ENCODE peak calls at places on chromosome 2, in four cellular contexts. One of them, this sample, is unnamed.

GRCh38 chr2:1675633-1676032 is 68.7 kb downstream of the PXDN start:
- DNase-seq in SK-N-SH: no peak
- DNase-seq in CD8-positive, alpha-beta T cell: no peak
- DNase-seq in kidney: no peak
- DNase-seq in this sample: no peak

GRCh38 chr2:205712983-205713531 is 30.8 kb downstream of the NRP2 start:
- DNase-seq in SK-N-SH: no peak
- DNase-seq in CD8-positive, alpha-beta T cell: no peak
- DNase-seq in kidney: no peak
- DNase-seq in this sample: no peak

GRCh38 chr2:133489641-133490411 is 78.4 kb downstream of the NCKAP5 start:
- DNase-seq in SK-N-SH: no peak
- DNase-seq in CD8-positive, alpha-beta T cell: no peak
- DNase-seq in kidney: no peak
- DNase-seq in this sample: no peak

GRCh38 chr2:38933653-38934052 is 44.0 kb downstream of the ARHGEF33 start:
- DNase-seq in SK-N-SH: peak; percentile 51
- DNase-seq in CD8-positive, alpha-beta T cell: no peak
- DNase-seq in kidney: no peak
- DNase-seq in this sample: no peak

GRCh38 chr2:147374410-147374811 is 470.4 kb upstream of the ACVR2A start:
- DNase-seq in SK-N-SH: no peak
- DNase-seq in CD8-positive, alpha-beta T cell: no peak
- DNase-seq in kidney: no peak
- DNase-seq in this sample: no peak

GRCh38 chr2:74741651-74742050 is 87.6 kb downstream of the SEMA4F start:
- DNase-seq in SK-N-SH: no peak
- DNase-seq in CD8-positive, alpha-beta T cell: no peak
- DNase-seq in kidney: no peak
- DNase-seq in this sample: no peak

GRCh38 chr2:45771251-45771650 is 119.8 kb downstream of the PRKCE start:
- DNase-seq in SK-N-SH: peak; percentile 62
- DNase-seq in CD8-positive, alpha-beta T cell: no peak
- DNase-seq in kidney: no peak
- DNase-seq in this sample: no peak

GRCh38 chr2:181685150-181685688 is 4.9 kb upstream of the NEUROD1 start:
- DNase-seq in SK-N-SH: no peak
- DNase-seq in CD8-positive, alpha-beta T cell: no peak
- DNase-seq in kidney: peak; percentile 32
- DNase-seq in this sample: no peak

GRCh38 chr2:68171684-68172083 is 14.0 kb downstream of the PNO1 start:
- DNase-seq in SK-N-SH: no peak
- DNase-seq in CD8-positive, alpha-beta T cell: no peak
- DNase-seq in kidney: no peak
- DNase-seq in this sample: no peak

GRCh38 chr2:209525336-209525735 is 101.5 kb downstream of the MAP2 start:
- DNase-seq in SK-N-SH: no peak
- DNase-seq in CD8-positive, alpha-beta T cell: no peak
- DNase-seq in kidney: no peak
- DNase-seq in this sample: no peak

GRCh38 chr2:209525834-209526281 is 102.0 kb downstream of the MAP2 start:
- DNase-seq in SK-N-SH: no peak
- DNase-seq in CD8-positive, alpha-beta T cell: no peak
- DNase-seq in kidney: no peak
- DNase-seq in this sample: peak; percentile 9

GRCh38 chr2:209523041-209523740 is 99.3 kb downstream of the MAP2 start:
- DNase-seq in SK-N-SH: no peak
- DNase-seq in CD8-positive, alpha-beta T cell: no peak
- DNase-seq in kidney: no peak
- DNase-seq in this sample: no peak

GRCh38 chr2:209523778-209524362 is 100.0 kb downstream of the MAP2 start:
- DNase-seq in SK-N-SH: no peak
- DNase-seq in CD8-positive, alpha-beta T cell: no peak
- DNase-seq in kidney: no peak
- DNase-seq in this sample: peak; percentile 24

GRCh38 chr2:209526541-209526940 is 102.7 kb downstream of the MAP2 start:
- DNase-seq in SK-N-SH: no peak
- DNase-seq in CD8-positive, alpha-beta T cell: no peak
- DNase-seq in kidney: no peak
- DNase-seq in this sample: peak; percentile 12
- H3K4me3 ChIP-seq in SK-N-SH: peak overlapping the region; percentile 11
- H3K4me3 ChIP-seq in CD8-positive, alpha-beta T cell: no peak overlapping the region
- H3K4me3 ChIP-seq in kidney: peak overlapping the region; percentile 26
- H3K4me3 ChIP-seq in this sample: no peak overlapping the region

GRCh38 chr2:130158631-130159030 is 13.7 kb upstream of the CCDC74B start:
- DNase-seq in SK-N-SH: no peak
- DNase-seq in CD8-positive, alpha-beta T cell: no peak
- DNase-seq in kidney: peak; percentile 48
- DNase-seq in this sample: no peak
- H3K36me3 ChIP-seq in SK-N-SH: no peaks in the 10 kb centered on the region
- H3K36me3 ChIP-seq in CD8-positive, alpha-beta T cell: no peaks in the 10 kb centered on the region
- H3K36me3 ChIP-seq in kidney: peaks cover 2% of the 10 kb centered on the region
- H3K36me3 ChIP-seq in this sample: peaks cover 9% of the 10 kb centered on the region

DNA sequence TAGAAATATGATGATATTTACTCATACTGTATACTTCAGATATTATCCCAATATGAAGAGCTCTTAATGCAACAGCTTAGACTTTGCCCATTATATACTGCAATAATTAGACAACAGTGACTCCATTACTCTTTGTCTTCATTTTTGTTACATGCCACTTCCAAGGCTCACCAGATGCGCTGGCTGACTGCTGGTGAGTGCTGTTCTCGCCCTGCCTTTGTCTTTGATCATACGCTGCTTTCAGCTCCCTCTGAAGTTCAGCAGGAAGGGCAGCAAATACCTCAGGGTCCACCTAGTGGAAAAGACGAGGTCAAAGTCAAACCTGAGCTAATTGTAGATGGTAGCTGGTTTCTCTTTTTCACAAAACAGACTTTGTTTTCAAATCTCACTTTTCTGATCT is 66.3 kb downstream of the EIF5B start:
- DNase-seq in SK-N-SH: no peak
- DNase-seq in CD8-positive, alpha-beta T cell: no peak
- DNase-seq in kidney: no peak
- DNase-seq in this sample: no peak
- TF ChIP-seq CTCF in SK-N-SH: peak; percentile 16
- TF ChIP-seq CTCF in CD8-positive, alpha-beta T cell: no peak
- TF ChIP-seq CTCF in kidney: peak; percentile 19
- TF ChIP-seq CTCF in this sample: no peak

DNA sequence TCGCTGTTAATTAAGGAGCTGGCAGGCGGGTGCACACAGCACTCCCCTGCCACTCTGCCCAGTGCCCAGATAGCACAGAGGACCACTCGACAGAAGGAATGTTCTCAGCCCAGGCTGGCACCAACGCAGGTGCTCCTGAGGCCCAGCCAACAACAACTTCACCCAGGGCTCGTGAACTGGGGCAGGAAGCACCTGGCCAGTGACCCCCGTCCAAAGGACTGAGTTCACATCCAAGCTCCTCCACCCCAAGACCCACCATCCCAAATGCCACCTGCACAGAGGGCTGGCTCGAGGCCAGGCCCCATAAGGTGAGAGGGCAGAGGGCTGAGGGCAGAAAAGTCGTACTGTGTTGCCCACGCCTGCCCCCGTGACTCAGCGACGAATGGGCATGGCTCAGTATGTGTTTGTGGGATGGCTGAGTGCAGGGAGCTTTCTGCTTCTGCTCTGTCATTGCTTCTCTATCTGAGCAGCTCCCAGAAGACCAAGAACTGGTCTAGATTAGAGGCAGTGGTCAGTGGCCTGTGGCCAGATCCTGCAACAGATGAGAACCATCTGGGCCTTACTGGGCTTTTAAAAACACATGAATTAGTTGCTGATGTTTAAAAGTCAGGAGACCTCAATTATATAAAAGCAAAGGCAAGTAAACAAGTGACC is 68.4 kb downstream of the POLR1A start:
- DNase-seq in SK-N-SH: no peak
- DNase-seq in CD8-positive, alpha-beta T cell: peak; percentile 63
- DNase-seq in kidney: peak; percentile 91
- DNase-seq in this sample: peak; percentile 32
- H3K4me3 ChIP-seq in SK-N-SH: no peak overlapping the region
- H3K4me3 ChIP-seq in CD8-positive, alpha-beta T cell: peak overlapping the region; percentile 2
- H3K4me3 ChIP-seq in kidney: no peak overlapping the region
- H3K4me3 ChIP-seq in this sample: no peak overlapping the region

DNA sequence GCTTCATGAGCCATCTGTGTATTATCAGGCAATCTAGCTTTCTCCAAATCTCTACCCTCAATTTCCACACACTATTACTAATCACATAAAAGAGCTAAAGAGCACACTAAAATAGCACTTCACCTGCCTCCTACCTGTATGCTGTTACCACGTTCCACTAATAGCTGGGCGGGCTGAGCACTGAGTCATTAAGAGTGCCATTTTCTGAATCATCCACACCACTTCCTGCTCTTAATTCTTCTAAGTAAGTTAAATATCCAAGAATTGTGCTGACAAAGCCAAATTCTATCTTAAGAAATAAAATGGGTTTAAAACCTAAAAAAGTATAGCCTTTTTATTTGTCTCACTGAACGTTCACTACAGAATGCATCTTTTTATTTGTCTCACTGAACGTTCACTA is 35.7 kb downstream of the NOL10 start:
- DNase-seq in SK-N-SH: no peak
- DNase-seq in CD8-positive, alpha-beta T cell: peak; percentile 45
- DNase-seq in kidney: no peak
- DNase-seq in this sample: peak; percentile 17
- H3K36me3 ChIP-seq in SK-N-SH: peaks cover 57% of the 10 kb centered on the region
- H3K36me3 ChIP-seq in CD8-positive, alpha-beta T cell: peaks cover 27% of the 10 kb centered on the region
- H3K36me3 ChIP-seq in kidney: peaks cover 14% of the 10 kb centered on the region
- H3K36me3 ChIP-seq in this sample: peaks cover 12% of the 10 kb centered on the region

GRCh38 chr2:72892506-72893173 is 5.4 kb downstream of the SPR start:
- DNase-seq in SK-N-SH: peak; percentile 77
- DNase-seq in CD8-positive, alpha-beta T cell: peak; percentile 47
- DNase-seq in kidney: peak; percentile 89
- DNase-seq in this sample: no peak

GRCh38 chr2:72895759-72896281 is 8.6 kb downstream of the SPR start:
- DNase-seq in SK-N-SH: no peak
- DNase-seq in CD8-positive, alpha-beta T cell: no peak
- DNase-seq in kidney: peak; percentile 75
- DNase-seq in this sample: no peak

GRCh38 chr2:72894466-72894865 is 7.3 kb downstream of the SPR start:
- DNase-seq in SK-N-SH: no peak
- DNase-seq in CD8-positive, alpha-beta T cell: no peak
- DNase-seq in kidney: no peak
- DNase-seq in this sample: no peak

GRCh38 chr2:72895154-72895553 is 7.9 kb downstream of the SPR start:
- DNase-seq in SK-N-SH: no peak
- DNase-seq in CD8-positive, alpha-beta T cell: no peak
- DNase-seq in kidney: no peak
- DNase-seq in this sample: no peak

DNA sequence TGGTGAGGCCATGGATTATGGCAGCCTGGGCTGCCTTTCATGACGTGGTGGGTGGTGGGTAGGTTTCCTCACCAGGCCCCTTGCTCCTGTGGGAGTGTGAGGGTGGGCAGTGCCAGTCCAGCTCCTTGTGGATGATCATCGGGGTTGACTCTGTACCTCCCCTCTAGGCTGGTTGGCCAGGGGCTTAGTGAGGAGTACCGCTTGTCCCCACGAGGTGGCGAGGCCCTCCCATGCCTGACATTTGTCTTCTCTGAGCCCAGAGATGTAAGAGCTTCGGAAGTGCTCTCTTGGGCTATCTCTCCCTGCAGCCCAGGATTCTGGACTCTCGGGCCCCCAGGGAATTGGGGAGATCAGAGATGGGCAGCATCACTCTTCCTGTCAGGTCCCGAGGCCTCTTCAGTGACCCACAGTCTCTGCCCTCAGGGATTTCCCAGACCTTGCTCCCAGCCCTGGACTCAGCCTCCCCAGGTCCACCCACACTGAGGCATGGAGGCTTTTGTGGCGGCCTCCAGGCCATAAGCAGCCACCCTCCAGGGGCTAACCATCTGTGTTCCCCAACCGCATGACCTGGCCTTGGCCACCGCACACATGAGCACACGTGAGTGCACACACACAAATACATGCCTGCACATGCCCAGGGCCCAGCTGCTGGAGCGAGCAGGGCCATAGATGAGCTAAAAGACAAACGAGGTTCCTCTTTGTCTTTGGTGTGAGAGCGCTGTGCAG is 6.5 kb downstream of the SPR start:
- DNase-seq in SK-N-SH: peak; percentile 79
- DNase-seq in CD8-positive, alpha-beta T cell: no peak
- DNase-seq in kidney: peak; percentile 71
- DNase-seq in this sample: peak; percentile 71
- TF ChIP-seq CTCF in SK-N-SH: peak; percentile 69
- TF ChIP-seq CTCF in CD8-positive, alpha-beta T cell: peak; percentile 5
- TF ChIP-seq CTCF in kidney: peak; percentile 64
- TF ChIP-seq CTCF in this sample: peak; percentile 85

DNA sequence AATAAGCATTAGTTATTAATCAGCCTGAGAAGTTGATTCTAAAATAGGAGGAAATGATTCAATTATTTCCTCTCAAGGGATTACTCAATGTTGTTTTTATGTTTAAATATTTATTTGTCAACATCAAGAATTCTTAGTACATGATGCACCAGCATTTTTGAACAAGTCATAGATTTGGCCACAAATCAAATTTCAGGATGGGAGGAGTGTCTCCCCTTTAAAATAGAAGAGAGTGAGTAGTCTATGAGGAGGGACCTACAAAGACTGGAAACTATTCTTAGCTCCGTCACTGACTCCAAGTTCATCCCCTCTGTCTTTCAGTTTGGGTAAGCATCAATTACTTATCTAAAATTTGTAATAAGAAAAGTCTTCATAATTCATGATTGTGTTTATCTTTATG is 18.6 kb upstream of the IL18R1 start:
- DNase-seq in SK-N-SH: no peak
- DNase-seq in CD8-positive, alpha-beta T cell: no peak
- DNase-seq in kidney: no peak
- DNase-seq in this sample: no peak
- H3K4me3 ChIP-seq in SK-N-SH: no peak overlapping the region
- H3K4me3 ChIP-seq in CD8-positive, alpha-beta T cell: no peak overlapping the region
- H3K4me3 ChIP-seq in kidney: no peak overlapping the region
- H3K4me3 ChIP-seq in this sample: no peak overlapping the region

GRCh38 chr2:233456934-233457333 is 102.6 kb downstream of the DGKD start:
- DNase-seq in SK-N-SH: no peak
- DNase-seq in CD8-positive, alpha-beta T cell: no peak
- DNase-seq in kidney: peak; percentile 31
- DNase-seq in this sample: no peak
- H3K36me3 ChIP-seq in SK-N-SH: no peaks in the 10 kb centered on the region
- H3K36me3 ChIP-seq in CD8-positive, alpha-beta T cell: peaks cover 75% of the 10 kb centered on the region
- H3K36me3 ChIP-seq in kidney: peaks cover 16% of the 10 kb centered on the region
- H3K36me3 ChIP-seq in this sample: peaks cover 53% of the 10 kb centered on the region

This sample was measured in GM06990.